ENCODE peak calls at places on chromosomes 16 and 17, in five cellular contexts. D, Y, X, S and J are unnamed samples.

GRCh38 chr17:63842173-63842539 is 329 bp downstream of the SMARCD2 start:
- DNase-seq in S (no peak), X (no peak), Y (no peak), D (peak), J (peak)

GRCh38 chr16:86391486-86391885 is 118.8 kb upstream of the FOXF1 start:
- DNase-seq in X (no peak), S (no peak), Y (no peak), D (no peak), J (no peak)

GRCh38 chr17:5023588-5024147 is 11.6 kb downstream of the SLC52A1 start:
- DNase-seq in X (no peak), Y (no peak), D (no peak), S (no peak), J (no peak)

GRCh38 chr17:48028736-48029135 is 8.9 kb downstream of the COPZ2 start:
- DNase-seq in D (no peak), Y (no peak), X (no peak), S (no peak), J (no peak)

GRCh38 chr17:57892820-57893595 is 43.2 kb upstream of the MRPS23 start:
- DNase-seq in D (peak), X (no peak), Y (peak), S (peak), J (peak)

GRCh38 chr17:63631626-63632025 is 9.4 kb downstream of the MAP3K3 start:
- DNase-seq in S (no peak), D (no peak), Y (no peak), X (no peak), J (peak)

GRCh38 chr16:23368469-23368868 is 66.4 kb downstream of the SCNN1B start:
- DNase-seq in X (no peak), D (no peak), Y (no peak), S (no peak), J (no peak)

GRCh38 chr17:42674755-42675347 is 1.9 kb downstream of the PLEKHH3 start:
- DNase-seq in X (no peak), D (peak), Y (no peak), S (no peak), J (peak)

GRCh38 chr17:30413109-30413508 is 34.4 kb downstream of the CPD start:
- DNase-seq in D (no peak), Y (no peak), X (no peak), S (no peak), J (no peak)

GRCh38 chr16:51971184-51971583 is 575.8 kb downstream of the TOX3 start:
- DNase-seq in S (no peak), D (no peak), Y (no peak), X (no peak), J (peak)

GRCh38 chr17:49610883-49611584 is 35.4 kb downstream of the NXPH3 start:
- DNase-seq in D (no peak), X (no peak), S (no peak), Y (peak), J (no peak)

GRCh38 chr17:45705123-45706009 is 78.8 kb upstream of the CRHR1 start:
- DNase-seq in Y (no peak), D (no peak), S (no peak), X (no peak), J (peak)

GRCh38 chr17:63039899-63040602 is 74.0 kb downstream of the TANC2 start:
- DNase-seq in Y (no peak), S (no peak), X (no peak), D (no peak), J (no peak)

GRCh38 chr17:77723071-77723908 is 235.2 kb upstream of the TNRC6C start:
- DNase-seq in D (no peak), X (no peak), Y (no peak), S (no peak), J (no peak)

GRCh38 chr16:1184980-1185379 is 32.1 kb downstream of the CACNA1H start:
- DNase-seq in Y (no peak), D (no peak), X (no peak), S (no peak), J (no peak)

DNA sequence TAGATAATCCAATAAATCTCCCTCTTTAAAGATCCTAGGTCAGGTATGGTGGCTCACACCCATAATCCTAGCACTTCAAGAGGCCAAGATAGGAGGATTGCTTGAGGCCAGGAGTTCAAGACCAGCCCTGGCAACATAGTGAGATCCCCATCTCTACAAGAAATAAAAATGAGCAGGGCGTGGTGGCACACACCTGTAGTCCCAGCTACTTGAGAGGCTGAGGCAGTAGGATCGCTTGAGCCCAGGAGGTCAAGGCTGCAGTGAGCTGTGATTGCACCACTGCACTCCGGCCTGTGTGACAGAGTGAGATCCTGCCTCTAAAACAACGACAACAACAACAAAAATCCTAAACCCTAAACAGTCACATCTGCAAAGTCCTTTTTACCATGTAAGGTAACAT is 2.0 kb upstream of the CCL22 start:
- DNase-seq in S (no peak), Y (no peak), X (no peak), D (no peak), J (no peak)
- TF ChIP-seq CTCF in S (no peak), Y (no peak), X (no peak), D (no peak), J (no peak)

DNA sequence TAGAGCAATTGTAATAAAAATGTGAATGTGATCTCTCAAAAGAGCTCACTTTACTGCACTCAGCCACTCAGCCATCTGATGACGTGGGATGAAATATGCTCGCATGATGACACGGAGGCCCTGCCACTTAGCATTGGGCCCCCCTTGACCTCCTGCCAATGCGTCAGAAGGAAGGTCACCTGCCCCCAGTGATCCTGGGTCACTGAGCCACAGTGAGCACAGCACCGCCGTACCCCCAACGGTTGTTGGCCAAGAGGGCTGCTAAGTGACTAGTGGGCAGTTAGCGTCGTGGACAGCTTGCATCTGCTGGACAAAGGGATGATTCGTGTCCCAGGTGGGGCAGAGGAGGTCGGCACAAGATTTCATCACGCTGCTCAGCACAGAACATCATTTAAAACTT is 22.9 kb downstream of the ZC3H18 start:
- DNase-seq in Y (no peak), X (no peak), D (no peak), S (no peak), J (no peak)
- TF ChIP-seq POLR2A in Y (no peak), X (no peak), D (no peak), S (no peak), J (no peak)

GRCh38 chr16:10988164-10988803 is 43.9 kb downstream of the CLEC16A start:
- DNase-seq in D (no peak), Y (no peak), S (no peak), X (no peak), J (peak)
- TF ChIP-seq CTCF in D (no peak), Y (no peak), S (no peak), X (peak), J (peak)

GRCh38 chr17:13601776-13602551 is at the start of gene HS3ST3A1:
- DNase-seq in S (no peak), X (no peak), D (peak), Y (peak), J (peak)
- TF ChIP-seq POLR2A in S (no peak), X (no peak), D (peak), Y (peak), J (no peak)

GRCh38 chr16:85172465-85173071 is 60.3 kb upstream of the CIBAR2 start:
- DNase-seq in Y (no peak), D (no peak), X (no peak), S (no peak), J (peak)
- TF ChIP-seq CTCF in Y (no peak), D (no peak), X (peak), S (no peak), J (peak)

GRCh38 chr17:2815781-2816185 is 19.5 kb downstream of the RAP1GAP2 start:
- DNase-seq in D (no peak), X (no peak), S (no peak), Y (no peak), J (no peak)

GRCh38 chr17:2816688-2817087 is 20.4 kb downstream of the RAP1GAP2 start:
- DNase-seq in S (no peak), Y (no peak), X (no peak), D (no peak), J (no peak)

GRCh38 chr17:2819921-2820501 is 23.8 kb downstream of the RAP1GAP2 start:
- DNase-seq in Y (no peak), D (no peak), X (no peak), S (no peak), J (no peak)

GRCh38 chr17:2814049-2814448 is 17.8 kb downstream of the RAP1GAP2 start:
- DNase-seq in S (no peak), D (no peak), Y (no peak), X (no peak), J (no peak)

DNA sequence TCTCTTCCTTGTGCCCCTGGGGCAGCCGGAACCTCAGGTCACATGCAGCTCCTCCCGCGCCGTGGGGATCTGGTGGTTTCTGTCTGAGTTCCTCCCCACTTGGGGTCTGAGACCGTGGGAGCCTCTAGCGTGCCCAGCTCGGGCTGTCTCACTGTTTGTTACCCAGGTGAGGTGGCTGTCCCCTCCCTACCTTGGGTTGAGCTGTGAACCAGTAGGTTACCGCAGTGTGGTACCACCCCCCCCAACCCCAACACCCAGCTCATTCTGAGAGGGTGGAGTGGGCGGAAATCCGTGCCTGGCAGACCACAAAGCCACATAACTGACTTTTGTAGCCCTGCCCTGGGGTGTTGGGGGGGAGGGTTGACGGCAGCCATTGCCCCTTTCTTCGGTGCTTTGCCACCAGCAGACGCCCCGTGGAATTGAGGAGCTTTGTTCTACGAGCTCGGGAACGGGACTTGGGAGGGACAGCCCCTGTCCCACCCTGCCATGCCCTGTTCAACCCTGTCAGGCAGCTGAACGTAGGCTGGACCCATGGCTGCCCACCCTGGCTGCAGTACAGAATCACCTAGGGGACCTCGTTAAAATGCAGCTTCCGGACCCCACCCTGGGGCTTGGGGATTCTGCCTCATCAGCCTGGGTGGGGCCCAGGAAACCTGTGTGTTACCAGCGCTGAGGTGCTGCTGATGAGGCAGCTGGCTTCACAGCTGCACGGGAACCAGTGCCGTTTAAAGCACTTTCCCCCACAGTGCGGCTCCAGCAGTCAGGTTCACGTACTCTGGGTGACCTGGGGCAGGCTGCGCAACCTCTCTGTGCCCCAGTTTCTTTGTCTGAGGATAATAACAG is 18.5 kb downstream of the RAP1GAP2 start:
- DNase-seq in D (no peak), X (peak), Y (no peak), S (peak), J (peak)
- TF ChIP-seq POLR2A in D (no peak), X (no peak), Y (no peak), S (no peak), J (no peak)

GRCh38 chr16:3305109-3306068 is at the start of the genes TIGD7 and ZNF75A:
- DNase-seq in Y (peak), D (peak), X (peak), S (peak), J (peak)
- TF ChIP-seq CTCF in Y (no peak), D (no peak), X (peak), S (no peak), J (no peak)

DNA sequence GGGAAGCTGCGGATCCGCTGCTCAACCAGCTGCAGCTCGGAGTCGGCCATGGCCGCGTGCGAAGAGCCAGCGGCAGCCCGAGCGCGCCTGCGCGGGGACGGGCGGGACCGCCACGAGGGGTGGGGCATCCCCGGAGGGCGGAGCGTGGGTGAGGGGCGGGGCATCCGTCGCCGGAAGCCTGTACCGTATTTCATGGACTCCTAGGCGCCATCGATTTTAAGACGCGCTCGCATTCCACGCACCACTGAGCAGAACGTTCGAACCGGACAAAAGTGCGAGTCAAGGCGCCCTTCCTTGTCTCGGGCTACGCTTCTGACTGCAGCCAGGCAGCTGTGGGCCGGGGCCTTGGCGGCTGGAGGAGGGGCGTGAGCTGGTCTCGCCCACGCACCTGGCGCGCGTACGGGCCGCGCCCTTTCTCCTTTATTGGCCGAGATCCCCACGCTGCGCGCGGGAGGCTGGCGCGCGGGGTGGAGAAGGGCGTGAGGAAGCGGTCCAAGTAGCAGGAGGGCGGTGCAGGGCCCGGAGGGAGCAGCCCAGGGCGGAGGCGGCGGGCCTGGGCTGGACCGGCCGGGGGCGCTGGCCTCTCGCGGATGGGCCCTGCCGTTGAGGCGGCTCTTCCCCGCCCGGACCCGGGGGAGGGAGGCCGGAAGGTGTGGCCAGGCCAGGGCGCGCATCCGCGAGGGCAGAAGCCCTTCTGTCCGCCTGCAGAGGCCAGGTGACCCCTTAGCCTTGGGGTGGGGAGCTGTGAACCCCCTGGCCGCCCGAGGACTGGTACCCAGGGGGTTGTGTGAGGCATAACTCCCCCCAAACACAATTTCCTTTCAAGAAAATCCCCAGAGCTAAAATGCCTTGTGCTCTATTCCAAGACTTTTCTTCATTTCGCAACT is at the start of gene APRT:
- DNase-seq in S (peak), Y (peak), D (peak), X (peak), J (peak)
- TF ChIP-seq POLR2A in S (no peak), Y (peak), D (peak), X (peak), J (peak)

DNA sequence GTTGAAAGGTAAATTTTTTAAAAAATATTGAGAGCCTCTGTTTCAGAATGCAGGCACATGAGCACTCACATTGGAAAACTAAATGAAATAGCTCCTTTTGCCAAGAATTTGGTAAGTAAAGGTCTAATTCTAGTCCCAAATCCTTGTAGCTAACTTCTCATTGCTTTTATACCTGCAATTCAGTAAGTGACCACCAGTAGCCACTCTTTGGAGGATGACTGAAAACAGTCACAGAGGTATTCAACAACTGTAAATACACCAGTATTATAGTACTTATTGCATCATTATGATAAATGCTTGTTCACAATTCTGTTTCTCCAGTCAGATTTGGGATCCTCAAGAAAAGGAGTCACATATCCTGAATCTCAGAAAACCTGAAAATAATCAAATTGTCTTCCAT is 562.4 kb upstream of the CDH11 start:
- DNase-seq in X (no peak), S (no peak), D (no peak), Y (no peak), J (peak)
- TF ChIP-seq CTCF in X (no peak), S (no peak), D (no peak), Y (no peak), J (peak)

GRCh38 chr17:1870592-1870991 is 40.8 kb downstream of the RPA1 start:
- DNase-seq in X (no peak), S (no peak), D (no peak), Y (no peak), J (no peak)

GRCh38 chr17:1865252-1866037 is 35.6 kb downstream of the RPA1 start:
- DNase-seq in Y (no peak), D (no peak), S (no peak), X (no peak), J (peak)

GRCh38 chr17:1871743-1872142 is 41.9 kb downstream of the RPA1 start:
- DNase-seq in Y (no peak), D (no peak), S (no peak), X (no peak), J (no peak)

GRCh38 chr17:1867307-1867706 is 37.5 kb downstream of the RPA1 start:
- DNase-seq in Y (no peak), X (no peak), S (no peak), D (no peak), J (no peak)

GRCh38 chr17:1868090-1868489 is 38.3 kb downstream of the RPA1 start:
- DNase-seq in S (no peak), X (no peak), Y (no peak), D (no peak), J (no peak)
- TF ChIP-seq POLR2A in S (no peak), X (no peak), Y (no peak), D (no peak), J (no peak)